ENCODE peak calls at places on chromosome 3, in seven cellular contexts. One of them, this sample, is unnamed.

GRCh38 chr3:166582231-166582630 is 745.0 kb upstream of the BCHE start:
- DNase-seq in NT2/D1: no peak
- DNase-seq in H1: no peak
- DNase-seq in HepG2: no peak
- DNase-seq in HCT116: no peak
- DNase-seq in K562: no peak
- DNase-seq in GM12878: no peak
- DNase-seq in this sample: no peak

GRCh38 chr3:130925628-130926027 is 31.7 kb downstream of the ATP2C1 start:
- DNase-seq in HCT116: no peak
- DNase-seq in NT2/D1: no peak
- DNase-seq in GM12878: peak
- DNase-seq in HepG2: no peak
- DNase-seq in K562: peak
- DNase-seq in H1: no peak
- DNase-seq in this sample: no peak

GRCh38 chr3:70980646-70981031 is 602.9 kb downstream of the FOXP1 start:
- DNase-seq in HCT116: no peak
- DNase-seq in HepG2: no peak
- DNase-seq in H1: no peak
- DNase-seq in K562: no peak
- DNase-seq in NT2/D1: no peak
- DNase-seq in GM12878: no peak
- DNase-seq in this sample: no peak

GRCh38 chr3:126530171-126531050 is 6.5 kb downstream of the CHST13 start:
- DNase-seq in HCT116: no peak
- DNase-seq in K562: no peak
- DNase-seq in H1: no peak
- DNase-seq in NT2/D1: no peak
- DNase-seq in HepG2: no peak
- DNase-seq in GM12878: no peak
- DNase-seq in this sample: no peak

GRCh38 chr3:98705694-98706093 is 57.4 kb upstream of the ST3GAL6 start:
- DNase-seq in H1: no peak
- DNase-seq in K562: no peak
- DNase-seq in HCT116: no peak
- DNase-seq in HepG2: no peak
- DNase-seq in NT2/D1: no peak
- DNase-seq in GM12878: no peak
- DNase-seq in this sample: no peak

GRCh38 chr3:5013021-5013906 is 34.0 kb downstream of the BHLHE40 start:
- DNase-seq in HepG2: peak
- DNase-seq in K562: peak
- DNase-seq in HCT116: peak
- DNase-seq in NT2/D1: no peak
- DNase-seq in GM12878: no peak
- DNase-seq in H1: peak
- DNase-seq in this sample: no peak

GRCh38 chr3:130093741-130094391 is 12.2 kb downstream of the ALG1L2 start:
- DNase-seq in HepG2: no peak
- DNase-seq in H1: no peak
- DNase-seq in HCT116: no peak
- DNase-seq in NT2/D1: no peak
- DNase-seq in GM12878: peak
- DNase-seq in K562: peak
- DNase-seq in this sample: no peak

GRCh38 chr3:28018925-28019718 is 222.3 kb upstream of the CMC1 start:
- DNase-seq in NT2/D1: no peak
- DNase-seq in H1: no peak
- DNase-seq in K562: no peak
- DNase-seq in GM12878: no peak
- DNase-seq in HepG2: no peak
- DNase-seq in HCT116: no peak
- DNase-seq in this sample: no peak

GRCh38 chr3:181868576-181868975 is 156.9 kb downstream of the SOX2 start:
- DNase-seq in GM12878: no peak
- DNase-seq in HCT116: peak
- DNase-seq in HepG2: no peak
- DNase-seq in H1: no peak
- DNase-seq in NT2/D1: no peak
- DNase-seq in K562: no peak
- DNase-seq in this sample: no peak

GRCh38 chr3:53551324-53551723 is 56.9 kb downstream of the CACNA1D start:
- DNase-seq in HCT116: no peak
- DNase-seq in K562: peak
- DNase-seq in H1: no peak
- DNase-seq in NT2/D1: no peak
- DNase-seq in HepG2: no peak
- DNase-seq in GM12878: no peak
- DNase-seq in this sample: no peak

GRCh38 chr3:65181397-65181871 is 493.6 kb upstream of the ADAMTS9 start:
- DNase-seq in HCT116: no peak
- DNase-seq in HepG2: no peak
- DNase-seq in GM12878: no peak
- DNase-seq in H1: no peak
- DNase-seq in NT2/D1: no peak
- DNase-seq in K562: no peak
- DNase-seq in this sample: no peak

GRCh38 chr3:186057594-186057993 is 51.3 kb downstream of the ETV5 start:
- DNase-seq in H1: no peak
- DNase-seq in HepG2: no peak
- DNase-seq in NT2/D1: peak
- DNase-seq in HCT116: no peak
- DNase-seq in GM12878: no peak
- DNase-seq in K562: peak
- DNase-seq in this sample: no peak

GRCh38 chr3:152047465-152047864 is 174.0 kb downstream of the SUCNR1 start:
- DNase-seq in K562: no peak
- DNase-seq in GM12878: no peak
- DNase-seq in HCT116: no peak
- DNase-seq in HepG2: no peak
- DNase-seq in NT2/D1: no peak
- DNase-seq in H1: no peak
- DNase-seq in this sample: no peak

GRCh38 chr3:107240183-107241091 is 136.8 kb upstream of the CCDC54 start:
- DNase-seq in GM12878: peak
- DNase-seq in H1: no peak
- DNase-seq in HCT116: peak
- DNase-seq in HepG2: peak
- DNase-seq in NT2/D1: peak
- DNase-seq in K562: peak
- DNase-seq in this sample: peak

GRCh38 chr3:13647314-13648059 is 98.6 kb downstream of the FBLN2 start:
- DNase-seq in HepG2: no peak
- DNase-seq in NT2/D1: no peak
- DNase-seq in K562: no peak
- DNase-seq in HCT116: no peak
- DNase-seq in H1: no peak
- DNase-seq in GM12878: no peak
- DNase-seq in this sample: no peak

GRCh38 chr3:161349529-161350278 is 21.6 kb downstream of the SPTSSB start:
- DNase-seq in H1: no peak
- DNase-seq in K562: no peak
- DNase-seq in NT2/D1: no peak
- DNase-seq in HCT116: peak
- DNase-seq in HepG2: peak
- DNase-seq in GM12878: no peak
- DNase-seq in this sample: no peak

GRCh38 chr3:189985938-189986337 is 134.8 kb downstream of the P3H2 start:
- DNase-seq in GM12878: no peak
- DNase-seq in H1: no peak
- DNase-seq in HepG2: no peak
- DNase-seq in NT2/D1: no peak
- DNase-seq in K562: no peak
- DNase-seq in HCT116: no peak
- DNase-seq in this sample: no peak

GRCh38 chr3:160698806-160699205 is 21.8 kb downstream of the ARL14 start:
- DNase-seq in GM12878: no peak
- DNase-seq in HCT116: no peak
- DNase-seq in HepG2: no peak
- DNase-seq in H1: no peak
- DNase-seq in NT2/D1: no peak
- DNase-seq in K562: no peak
- DNase-seq in this sample: no peak

GRCh38 chr3:141371882-141372281 is 3.6 kb downstream of the ZBTB38 start:
- DNase-seq in GM12878: no peak
- DNase-seq in NT2/D1: no peak
- DNase-seq in H1: no peak
- DNase-seq in HepG2: no peak
- DNase-seq in K562: no peak
- DNase-seq in HCT116: no peak
- DNase-seq in this sample: no peak

GRCh38 chr3:39317571-39318169 is 11.8 kb upstream of the CCR8 start:
- DNase-seq in GM12878: no peak
- DNase-seq in H1: no peak
- DNase-seq in HCT116: no peak
- DNase-seq in HepG2: peak
- DNase-seq in K562: no peak
- DNase-seq in NT2/D1: no peak
- DNase-seq in this sample: no peak

GRCh38 chr3:9583792-9584191 is 30.2 kb upstream of the LHFPL4 start:
- DNase-seq in GM12878: no peak
- DNase-seq in NT2/D1: no peak
- DNase-seq in H1: no peak
- DNase-seq in K562: no peak
- DNase-seq in HepG2: no peak
- DNase-seq in HCT116: no peak
- DNase-seq in this sample: no peak

GRCh38 chr3:45753095-45753494 is 43.2 kb downstream of the SLC6A20 start:
- DNase-seq in HepG2: no peak
- DNase-seq in GM12878: no peak
- DNase-seq in H1: no peak
- DNase-seq in K562: no peak
- DNase-seq in HCT116: no peak
- DNase-seq in NT2/D1: no peak
- DNase-seq in this sample: no peak

GRCh38 chr3:160981217-160981938 is 123.8 kb downstream of the B3GALNT1 start:
- DNase-seq in HepG2: no peak
- DNase-seq in HCT116: no peak
- DNase-seq in H1: no peak
- DNase-seq in GM12878: peak
- DNase-seq in NT2/D1: no peak
- DNase-seq in K562: no peak
- DNase-seq in this sample: no peak

DNA sequence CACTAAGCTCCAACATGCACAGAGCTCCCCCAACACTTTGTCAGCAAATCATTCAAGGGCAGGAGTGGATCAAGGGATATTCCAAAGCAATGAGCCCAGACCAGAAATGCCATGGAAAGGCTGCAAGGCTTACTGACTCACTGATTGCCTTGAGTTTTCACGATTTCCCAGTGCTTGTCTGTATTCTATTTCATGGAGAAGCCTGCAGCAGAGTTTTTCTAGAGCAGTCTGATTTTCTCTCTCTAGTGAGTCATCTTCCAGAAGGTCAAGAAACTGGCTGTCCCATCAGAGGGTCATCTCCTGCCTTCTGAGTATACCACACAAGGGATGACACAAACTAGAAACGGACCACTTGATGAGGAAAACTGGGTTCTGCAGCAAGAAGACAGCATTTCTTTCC is 16.5 kb downstream of the LMCD1 start:
- DNase-seq in GM12878: no peak
- DNase-seq in HCT116: no peak
- DNase-seq in K562: no peak
- DNase-seq in HepG2: no peak
- DNase-seq in H1: no peak
- DNase-seq in NT2/D1: no peak
- DNase-seq in this sample: no peak
- TF ChIP-seq YY1 in GM12878: no peak
- TF ChIP-seq YY1 in HCT116: no peak
- TF ChIP-seq YY1 in K562: no peak
- TF ChIP-seq YY1 in HepG2: no peak
- TF ChIP-seq YY1 in H1: no peak
- TF ChIP-seq YY1 in NT2/D1: no peak
- TF ChIP-seq YY1 in this sample: no peak

GRCh38 chr3:165440380-165440779 is 244.2 kb upstream of the SLITRK3 start:
- DNase-seq in H1: no peak
- DNase-seq in GM12878: peak
- DNase-seq in HCT116: no peak
- DNase-seq in NT2/D1: no peak
- DNase-seq in HepG2: no peak
- DNase-seq in K562: no peak
- DNase-seq in this sample: no peak

GRCh38 chr3:165444745-165445144 is 248.6 kb upstream of the SLITRK3 start:
- DNase-seq in NT2/D1: no peak
- DNase-seq in HepG2: no peak
- DNase-seq in K562: no peak
- DNase-seq in H1: no peak
- DNase-seq in GM12878: no peak
- DNase-seq in HCT116: no peak
- DNase-seq in this sample: no peak

GRCh38 chr3:165439765-165440164 is 243.6 kb upstream of the SLITRK3 start:
- DNase-seq in K562: no peak
- DNase-seq in HCT116: no peak
- DNase-seq in HepG2: no peak
- DNase-seq in H1: no peak
- DNase-seq in NT2/D1: no peak
- DNase-seq in GM12878: peak
- DNase-seq in this sample: no peak

GRCh38 chr3:165446555-165446954 is 250.4 kb upstream of the SLITRK3 start:
- DNase-seq in H1: no peak
- DNase-seq in HepG2: no peak
- DNase-seq in NT2/D1: no peak
- DNase-seq in HCT116: no peak
- DNase-seq in K562: no peak
- DNase-seq in GM12878: no peak
- DNase-seq in this sample: no peak

GRCh38 chr3:165443664-165444063 is 247.5 kb upstream of the SLITRK3 start:
- DNase-seq in NT2/D1: no peak
- DNase-seq in K562: no peak
- DNase-seq in HCT116: no peak
- DNase-seq in GM12878: no peak
- DNase-seq in H1: no peak
- DNase-seq in HepG2: no peak
- DNase-seq in this sample: no peak
- TF ChIP-seq YY1 in NT2/D1: no peak
- TF ChIP-seq YY1 in K562: no peak
- TF ChIP-seq YY1 in HCT116: no peak
- TF ChIP-seq YY1 in GM12878: no peak
- TF ChIP-seq YY1 in H1: no peak
- TF ChIP-seq YY1 in HepG2: no peak
- TF ChIP-seq YY1 in this sample: no peak

GRCh38 chr3:175743733-175744400 is 884.7 kb downstream of the NAALADL2 start:
- DNase-seq in HepG2: no peak
- DNase-seq in NT2/D1: no peak
- DNase-seq in GM12878: no peak
- DNase-seq in K562: no peak
- DNase-seq in H1: no peak
- DNase-seq in HCT116: no peak
- DNase-seq in this sample: no peak
- TF ChIP-seq YY1 in HepG2: no peak
- TF ChIP-seq YY1 in NT2/D1: no peak
- TF ChIP-seq YY1 in GM12878: no peak
- TF ChIP-seq YY1 in K562: no peak
- TF ChIP-seq YY1 in H1: no peak
- TF ChIP-seq YY1 in HCT116: no peak
- TF ChIP-seq YY1 in this sample: no peak

DNA sequence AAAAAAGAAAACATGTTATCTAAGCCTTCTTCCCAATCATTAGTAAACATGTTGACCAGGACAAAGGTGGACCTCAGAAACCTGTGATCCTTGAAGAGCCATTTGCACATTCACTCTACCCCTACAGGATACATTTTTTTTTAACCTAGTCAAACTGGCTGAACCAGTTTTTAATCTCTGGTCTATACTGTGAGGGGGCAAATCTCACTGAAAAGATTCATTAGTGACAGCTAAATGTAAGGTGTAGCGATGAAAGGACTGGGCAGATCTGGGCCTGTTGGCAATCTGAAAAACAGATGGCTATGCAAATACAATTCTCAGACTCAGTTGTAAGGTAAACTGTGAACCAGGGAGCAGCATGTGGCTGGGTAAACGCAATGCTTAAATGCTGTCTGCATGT is 75.6 kb upstream of the SNTN start:
- DNase-seq in H1: no peak
- DNase-seq in K562: no peak
- DNase-seq in GM12878: no peak
- DNase-seq in NT2/D1: no peak
- DNase-seq in HCT116: no peak
- DNase-seq in HepG2: no peak
- DNase-seq in this sample: no peak
- TF ChIP-seq YY1 in H1: no peak
- TF ChIP-seq YY1 in K562: no peak
- TF ChIP-seq YY1 in GM12878: no peak
- TF ChIP-seq YY1 in NT2/D1: no peak
- TF ChIP-seq YY1 in HCT116: no peak
- TF ChIP-seq YY1 in HepG2: no peak
- TF ChIP-seq YY1 in this sample: no peak